ENCODE peak calls at places on chromosomes 16 and 17, in six cellular contexts. B is uterus, O is GM12865, K is AG10803, F is esophagus muscularis mucosa, Q is gastrocnemius medialis. Z is an unnamed sample.

GRCh38 chr16:7289299-7289698 is 43.3 kb upstream of the RBFOX1 start:
- DNase-seq in Q (no peak), K (no peak), O (no peak), B (no peak), F (no peak), Z (no peak)

GRCh38 chr17:39782481-39782880 is 44.7 kb downstream of the GRB7 start:
- DNase-seq in F (no peak), B (no peak), Q (no peak), O (no peak), K (no peak), Z (no peak)

GRCh38 chr17:16378631-16379282 is 2.1 kb upstream of the UBB start:
- DNase-seq in O (no peak), K (no peak), F (no peak), Q (no peak), B (no peak), Z (no peak)

GRCh38 chr17:82520041-82520910 is 744 bp downstream of the FOXK2 start:
- DNase-seq in O (peak), F (no peak), B (no peak), K (no peak), Q (no peak), Z (no peak)

GRCh38 chr17:413016-413350 is 60.4 kb upstream of the RPH3AL start:
- DNase-seq in O (no peak), K (no peak), Q (no peak), F (no peak), B (no peak), Z (no peak)

GRCh38 chr16:50627419-50627818 is 53.7 kb downstream of the SNX20 start:
- DNase-seq in F (peak), O (peak), B (peak), K (peak), Q (peak), Z (no peak)

GRCh38 chr16:52050418-52050817 is 496.5 kb downstream of the TOX3 start:
- DNase-seq in Q (no peak), K (no peak), B (no peak), F (no peak), O (no peak), Z (no peak)

GRCh38 chr17:40981115-40981514 is 3.0 kb downstream of the KRT40 start:
- DNase-seq in B (no peak), O (no peak), Q (no peak), F (no peak), K (no peak), Z (no peak)

GRCh38 chr17:82399601-82400101 is 18.5 kb upstream of the HEXD start:
- DNase-seq in Q (peak), F (no peak), O (no peak), K (peak), B (no peak), Z (no peak)

GRCh38 chr16:21126518-21126917 is 24.1 kb downstream of the DNAH3 start:
- DNase-seq in B (no peak), O (no peak), F (no peak), Q (no peak), K (no peak), Z (no peak)

GRCh38 chr17:8140413-8141029 is 11.7 kb downstream of the PER1 start:
- DNase-seq in Q (peak), B (no peak), K (no peak), F (no peak), O (no peak), Z (no peak)

GRCh38 chr17:41723801-41724475 is 10.5 kb downstream of the HAP1 start:
- DNase-seq in O (no peak), F (no peak), K (no peak), B (no peak), Q (no peak), Z (no peak)

GRCh38 chr16:4212207-4212933 is 29.5 kb downstream of the SRL start:
- DNase-seq in F (no peak), O (no peak), Q (peak), K (no peak), B (peak), Z (no peak)

GRCh38 chr16:1791256-1791942 is 2.1 kb downstream of the IGFALS start:
- DNase-seq in Q (peak), B (no peak), K (no peak), O (no peak), F (no peak), Z (no peak)

GRCh38 chr17:64420143-64420670 is 28.7 kb upstream of the MILR1 start:
- DNase-seq in K (peak), Q (no peak), B (no peak), O (peak), F (no peak), Z (no peak)

GRCh38 chr17:63850401-63850800 is 7.9 kb upstream of the SMARCD2 start:
- DNase-seq in B (no peak), O (no peak), F (no peak), K (no peak), Q (no peak), Z (no peak)

GRCh38 chr17:64377769-64378282 is 12.8 kb downstream of the PECAM1 start:
- DNase-seq in Q (no peak), B (no peak), F (no peak), O (no peak), K (no peak), Z (no peak)

GRCh38 chr16:14335297-14335696 is 264.2 kb downstream of the MRTFB start:
- DNase-seq in B (no peak), K (no peak), F (no peak), Q (no peak), O (peak), Z (no peak)

GRCh38 chr17:14061666-14062560 is 7.4 kb upstream of the COX10 start:
- DNase-seq in O (no peak), K (peak), B (no peak), Q (peak), F (no peak), Z (peak)

GRCh38 chr17:64982139-64982802 is 63.0 kb upstream of the LRRC37A3 start:
- DNase-seq in K (no peak), O (no peak), B (no peak), F (no peak), Q (no peak), Z (no peak)

GRCh38 chr17:31802502-31802901 is 56.5 kb downstream of the COPRS start:
- DNase-seq in B (no peak), Q (no peak), F (no peak), K (no peak), O (peak), Z (no peak)

DNA sequence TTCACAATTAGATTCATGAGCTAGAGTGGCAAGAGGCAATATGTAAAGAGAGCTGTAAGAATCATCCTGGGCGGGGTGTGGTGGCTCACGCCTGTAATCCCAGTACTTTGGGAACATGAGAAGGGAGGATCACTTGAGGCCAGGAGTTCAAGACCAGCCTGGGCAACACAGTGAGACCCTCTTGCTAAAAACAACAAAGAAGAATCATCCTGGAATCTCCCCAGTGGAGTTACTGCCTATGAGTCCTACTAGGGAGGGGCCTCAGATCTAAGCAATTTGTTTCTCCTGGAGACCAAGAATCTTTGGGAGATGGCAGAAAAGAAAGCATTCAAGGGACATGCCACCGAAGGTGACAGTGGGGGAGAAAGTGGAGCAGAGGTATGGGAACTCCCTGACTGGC is 119.1 kb downstream of the HIC1 start:
- DNase-seq in K (no peak), Q (no peak), O (no peak), B (peak), F (no peak), Z (peak)
- H3K4me3 ChIP-seq in K (no peak), Q (no peak), O (no peak), B (no peak), F (no peak), Z (no peak)

DNA sequence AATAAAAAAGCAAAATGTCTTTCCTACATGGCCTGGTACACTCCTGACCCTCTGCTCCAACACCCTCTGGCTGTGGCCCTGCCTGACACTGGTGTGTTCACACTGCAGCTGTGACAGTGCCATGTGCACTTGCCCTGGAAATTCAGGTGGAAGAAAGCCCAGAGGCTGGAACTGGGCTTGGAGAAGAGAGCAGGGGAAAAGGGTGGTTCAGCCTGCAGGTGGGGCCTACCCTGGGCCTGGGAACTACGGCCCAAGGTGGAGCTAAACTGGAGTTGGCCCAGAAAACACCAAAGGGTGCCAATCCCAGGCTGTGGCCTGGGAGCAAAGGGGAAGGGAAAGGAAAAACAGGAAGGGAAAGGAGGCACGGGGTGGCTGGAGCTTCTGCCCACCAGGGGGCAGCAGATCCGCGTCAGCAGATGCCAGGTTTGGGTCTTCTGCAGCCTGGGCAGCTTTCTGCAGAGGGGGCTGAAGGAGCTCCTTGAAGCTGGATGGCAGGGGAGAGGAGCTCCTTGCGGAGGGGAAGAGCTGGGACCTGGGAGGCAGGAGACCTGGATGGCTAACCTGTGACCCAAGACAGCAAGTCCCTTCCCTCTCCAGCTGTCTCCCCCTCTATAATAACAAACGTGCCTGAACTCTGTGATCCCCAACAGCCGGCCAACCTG is 15.4 kb upstream of the CTCF start:
- DNase-seq in F (peak), O (peak), K (peak), Q (peak), B (peak), Z (peak)
- H3K4me3 ChIP-seq in F (no peak), O (no peak), K (no peak), Q (no peak), B (no peak), Z (no peak)

GRCh38 chr16:10965440-10966039 is 21.2 kb downstream of the CLEC16A start:
- DNase-seq in B (no peak), F (no peak), K (no peak), O (peak), Q (no peak), Z (no peak)
- H3K4me3 ChIP-seq in B (no peak), F (no peak), K (no peak), O (peak), Q (no peak), Z (no peak)

GRCh38 chr16:16821261-16821660 is 442.3 kb downstream of the NPIPA7 start:
- DNase-seq in K (no peak), O (no peak), B (no peak), Q (no peak), F (no peak), Z (no peak)

GRCh38 chr16:16817203-16817602 is 438.3 kb downstream of the NPIPA7 start:
- DNase-seq in F (no peak), O (no peak), K (no peak), Q (no peak), B (no peak), Z (no peak)
- H3K4me3 ChIP-seq in F (no peak), O (no peak), K (no peak), Q (no peak), B (no peak), Z (no peak)

DNA sequence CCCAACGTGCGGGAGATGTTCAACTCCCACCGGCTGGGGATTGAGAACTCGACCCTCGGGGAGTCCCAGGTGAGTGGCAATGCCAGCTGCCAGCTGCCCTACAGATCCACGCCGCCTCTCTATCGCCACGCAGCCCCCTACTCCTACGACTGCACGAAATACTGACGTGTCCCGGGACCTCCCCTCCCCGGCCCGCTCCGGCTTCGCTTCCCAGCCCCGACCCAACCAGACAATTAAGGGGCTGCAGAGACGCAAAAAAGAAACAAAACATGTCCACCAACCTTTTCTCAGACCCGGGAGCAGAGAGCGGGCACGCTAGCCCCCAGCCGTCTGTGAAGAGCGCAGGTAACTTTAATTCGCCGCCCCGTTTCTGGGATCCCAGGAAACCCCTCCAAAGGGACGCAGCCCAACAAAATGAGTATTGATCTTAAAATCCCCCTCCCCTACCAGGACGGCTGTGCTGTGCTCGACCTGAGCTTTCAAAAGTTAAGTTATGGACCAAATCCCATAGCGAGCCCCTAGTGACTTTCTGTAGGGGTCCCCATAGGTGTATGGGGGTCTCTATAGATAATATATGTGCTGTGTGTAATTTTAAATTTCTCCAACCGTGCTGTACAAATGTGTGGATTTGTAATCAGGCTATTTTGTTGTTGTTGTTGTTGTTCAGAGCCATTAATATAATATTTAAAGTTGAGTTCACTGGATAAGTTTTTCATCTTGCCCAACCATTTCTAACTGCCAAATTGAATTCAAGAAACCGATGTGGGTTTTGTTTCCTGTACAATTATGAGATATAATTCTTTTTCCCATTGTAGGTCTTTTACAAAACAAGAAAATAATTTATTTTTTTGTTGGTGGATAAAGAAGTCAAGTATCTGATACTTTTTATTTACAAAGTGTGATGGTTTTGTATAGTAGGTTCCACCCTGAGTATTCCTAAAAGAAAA is 2.3 kb downstream of the FOXC2 start:
- DNase-seq in F (no peak), K (no peak), Q (no peak), O (no peak), B (no peak), Z (no peak)
- H3K4me3 ChIP-seq in F (peak), K (peak), Q (peak), O (no peak), B (no peak), Z (peak)

GRCh38 chr16:65697061-65697460 is 575.2 kb upstream of the CDH11 start:
- DNase-seq in K (no peak), F (no peak), O (no peak), Q (no peak), B (no peak), Z (no peak)

GRCh38 chr16:65700599-65700998 is 578.7 kb upstream of the CDH11 start:
- DNase-seq in F (no peak), Q (no peak), B (no peak), O (no peak), K (peak), Z (no peak)

GRCh38 chr16:65702707-65703402 is 581.0 kb upstream of the CDH11 start:
- DNase-seq in O (no peak), B (no peak), Q (no peak), F (no peak), K (no peak), Z (no peak)

GRCh38 chr16:65697516-65697915 is 575.7 kb upstream of the CDH11 start:
- DNase-seq in K (no peak), F (no peak), B (no peak), O (no peak), Q (no peak), Z (no peak)

DNA sequence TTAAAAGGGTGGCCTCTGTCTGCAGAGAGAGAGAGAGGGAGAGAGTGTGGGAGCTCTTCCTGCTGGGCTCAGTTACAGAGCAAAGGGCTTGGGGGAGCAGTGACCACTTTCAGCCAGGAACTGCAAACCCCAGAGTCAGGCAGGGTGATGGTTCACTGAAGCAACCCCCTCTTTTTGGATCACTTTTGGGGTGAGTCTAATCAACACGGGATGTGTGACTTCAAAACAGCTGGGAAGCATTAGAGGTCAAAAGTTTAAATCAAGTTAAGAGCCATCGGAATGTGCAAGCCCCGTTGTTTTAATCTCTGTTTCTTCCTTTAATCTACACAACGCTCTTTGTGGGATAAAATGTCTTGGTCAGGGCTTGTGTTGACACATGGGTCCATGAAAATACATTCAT is 577.1 kb upstream of the CDH11 start:
- DNase-seq in O (no peak), K (peak), B (no peak), Q (no peak), F (no peak), Z (no peak)
- H3K4me3 ChIP-seq in O (no peak), K (no peak), B (no peak), Q (no peak), F (no peak), Z (no peak)

DNA sequence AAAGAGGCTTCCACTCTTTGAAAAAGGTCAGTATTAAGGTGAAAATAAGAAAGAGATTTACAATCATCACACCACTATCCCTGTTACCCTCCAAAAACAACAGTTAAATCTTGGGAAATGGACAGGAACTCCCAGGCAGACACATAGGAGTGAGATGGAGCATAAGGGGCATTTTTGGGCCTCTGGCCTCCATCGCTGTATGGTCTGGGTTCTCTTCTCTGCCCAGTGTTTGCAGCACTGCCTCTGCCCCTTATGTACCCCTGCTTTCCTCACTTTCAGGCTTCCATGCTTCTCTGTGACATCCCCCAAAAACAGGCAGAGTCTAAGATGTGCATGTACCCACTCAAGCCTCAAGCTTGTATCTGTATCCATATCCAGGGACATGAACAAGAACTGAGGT is 630 bp upstream of the HOXB2 start:
- DNase-seq in K (no peak), F (no peak), B (no peak), Q (no peak), O (no peak), Z (no peak)
- H3K4me3 ChIP-seq in K (no peak), F (peak), B (no peak), Q (no peak), O (no peak), Z (no peak)

GRCh38 chr17:43545383-43545632 is 832 bp downstream of the ETV4 start:
- DNase-seq in K (no peak), O (no peak), F (no peak), Q (no peak), B (no peak), Z (no peak)

GRCh38 chr17:43546317-43547188 is at the start of gene ETV4:
- DNase-seq in Q (peak), K (peak), B (peak), O (peak), F (peak), Z (peak)

GRCh38 chr17:43547659-43548256 is 1.6 kb upstream of the ETV4 start:
- DNase-seq in K (no peak), F (no peak), O (no peak), Q (no peak), B (no peak), Z (no peak)

GRCh38 chr17:43548689-43549379 is 2.7 kb upstream of the ETV4 start:
- DNase-seq in F (no peak), O (no peak), B (no peak), K (no peak), Q (no peak), Z (no peak)

GRCh38 chr17:43547189-43547550 is 1.0 kb upstream of the ETV4 start:
- DNase-seq in O (no peak), F (no peak), K (no peak), Q (no peak), B (no peak), Z (no peak)
- H3K4me3 ChIP-seq in O (no peak), F (no peak), K (no peak), Q (no peak), B (no peak), Z (no peak)